ENCODE peak calls at places on chromosome 7, in eight cellular contexts. N is spleen, M is cardiac fibroblast, O is AG04449, E is AG04450, Z is cardiac muscle cell, Q is tibial nerve, X is GM10248. U is an unnamed sample.

GRCh38 chr7:105656922-105657521 is 75.7 kb upstream of the EFCAB10 start:
- DNase-seq in N (no peak), M (no peak), O (no peak), E (no peak), Z (peak; percentile 46), Q (peak; percentile 76), X (peak; percentile 75), U (peak; percentile 48)

GRCh38 chr7:150356265-150356897 is 12.2 kb upstream of the REPIN1 start:
- DNase-seq in N (no peak), M (peak; percentile 58), O (no peak), E (no peak), Z (peak; percentile 60), Q (no peak), X (peak; percentile 60), U (no peak)

GRCh38 chr7:119943932-119944600 is 328.9 kb upstream of the KCND2 start:
- DNase-seq in N (no peak), M (no peak), O (no peak), E (no peak), Z (no peak), Q (no peak), X (no peak), U (no peak)

GRCh38 chr7:68911754-68912153 is 686.5 kb upstream of the AUTS2 start:
- DNase-seq in N (no peak), M (no peak), O (no peak), E (no peak), Z (no peak), Q (no peak), X (no peak), U (no peak)

GRCh38 chr7:65301007-65301406 is 72.6 kb upstream of the ZNF92 start:
- DNase-seq in N (no peak), M (no peak), O (no peak), E (no peak), Z (no peak), Q (no peak), X (no peak), U (no peak)

GRCh38 chr7:117085769-117086463 is 132.6 kb downstream of the ST7 start:
- DNase-seq in N (no peak), M (peak; percentile 39), O (no peak), E (no peak), Z (no peak), Q (no peak), X (no peak), U (no peak)

GRCh38 chr7:155965010-155965409 is 152.7 kb upstream of the SHH start:
- DNase-seq in N (peak; percentile 54), M (no peak), O (no peak), E (no peak), Z (no peak), Q (no peak), X (no peak), U (no peak)

GRCh38 chr7:98878365-98879197 is at the start of gene TRRAP:
- DNase-seq in N (peak; percentile 95), M (peak; percentile 83), O (no peak), E (no peak), Z (peak; percentile 90), Q (peak; percentile 41), X (peak; percentile 89), U (peak; percentile 69)

GRCh38 chr7:134645935-134646334 is 718 bp upstream of the BPGM start:
- DNase-seq in N (no peak), M (peak; percentile 36), O (no peak), E (no peak), Z (peak; percentile 5), Q (no peak), X (no peak), U (no peak)

GRCh38 chr7:116021237-116021636 is 9.3 kb downstream of the TFEC start:
- DNase-seq in N (no peak), M (no peak), O (no peak), E (no peak), Z (peak; percentile 5), Q (no peak), X (no peak), U (no peak)

GRCh38 chr7:139936760-139937310 is 107.8 kb downstream of the TBXAS1 start:
- DNase-seq in N (no peak), M (peak; percentile 92), O (peak; percentile 26), E (peak; percentile 62), Z (no peak), Q (no peak), X (no peak), U (no peak)

GRCh38 chr7:132526111-132526741 is 50.0 kb downstream of the PLXNA4 start:
- DNase-seq in N (no peak), M (no peak), O (no peak), E (no peak), Z (no peak), Q (no peak), X (no peak), U (no peak)

GRCh38 chr7:117269417-117269816 is 53.4 kb downstream of the WNT2 start:
- DNase-seq in N (no peak), M (peak; percentile 74), O (peak; percentile 92), E (peak; percentile 81), Z (no peak), Q (no peak), X (no peak), U (no peak)

GRCh38 chr7:37333075-37333474 is 115.6 kb downstream of the ELMO1 start:
- DNase-seq in N (no peak), M (no peak), O (no peak), E (no peak), Z (no peak), Q (no peak), X (no peak), U (no peak)

GRCh38 chr7:26958834-26959233 is 94.4 kb upstream of the SKAP2 start:
- DNase-seq in N (no peak), M (peak; percentile 4), O (no peak), E (peak; percentile 29), Z (no peak), Q (no peak), X (no peak), U (no peak)

GRCh38 chr7:134836447-134836846 is 57.0 kb downstream of the CALD1 start:
- DNase-seq in N (no peak), M (peak; percentile 96), O (no peak), E (no peak), Z (no peak), Q (peak; percentile 73), X (no peak), U (no peak)

GRCh38 chr7:22799633-22800032 is 23.0 kb downstream of the TOMM7 start:
- DNase-seq in N (no peak), M (no peak), O (no peak), E (no peak), Z (no peak), Q (no peak), X (no peak), U (no peak)

GRCh38 chr7:108089381-108089780 is 40.8 kb downstream of the LAMB4 start:
- DNase-seq in N (no peak), M (no peak), O (no peak), E (no peak), Z (no peak), Q (no peak), X (no peak), U (no peak)

GRCh38 chr7:122546496-122546895 is 152.4 kb downstream of the RNF133 start:
- DNase-seq in N (no peak), M (peak; percentile 34), O (no peak), E (no peak), Z (no peak), Q (no peak), X (no peak), U (no peak)

GRCh38 chr7:129689995-129690581 is 78.6 kb downstream of the NRF1 start:
- DNase-seq in N (no peak), M (no peak), O (no peak), E (no peak), Z (no peak), Q (no peak), X (no peak), U (no peak)

GRCh38 chr7:133070562-133070961 is 11.3 kb downstream of the CHCHD3 start:
- DNase-seq in N (no peak), M (peak; percentile 23), O (no peak), E (no peak), Z (no peak), Q (no peak), X (no peak), U (no peak)

GRCh38 chr7:51060536-51060935 is 256.1 kb downstream of the COBL start:
- DNase-seq in N (no peak), M (no peak), O (no peak), E (no peak), Z (no peak), Q (no peak), X (no peak), U (no peak)
- TF ChIP-seq CTCF in N (no peak), M (no peak), O (no peak), E (no peak), Z (no peak), Q (no peak), X (no peak), U (peak; percentile 27)

DNA sequence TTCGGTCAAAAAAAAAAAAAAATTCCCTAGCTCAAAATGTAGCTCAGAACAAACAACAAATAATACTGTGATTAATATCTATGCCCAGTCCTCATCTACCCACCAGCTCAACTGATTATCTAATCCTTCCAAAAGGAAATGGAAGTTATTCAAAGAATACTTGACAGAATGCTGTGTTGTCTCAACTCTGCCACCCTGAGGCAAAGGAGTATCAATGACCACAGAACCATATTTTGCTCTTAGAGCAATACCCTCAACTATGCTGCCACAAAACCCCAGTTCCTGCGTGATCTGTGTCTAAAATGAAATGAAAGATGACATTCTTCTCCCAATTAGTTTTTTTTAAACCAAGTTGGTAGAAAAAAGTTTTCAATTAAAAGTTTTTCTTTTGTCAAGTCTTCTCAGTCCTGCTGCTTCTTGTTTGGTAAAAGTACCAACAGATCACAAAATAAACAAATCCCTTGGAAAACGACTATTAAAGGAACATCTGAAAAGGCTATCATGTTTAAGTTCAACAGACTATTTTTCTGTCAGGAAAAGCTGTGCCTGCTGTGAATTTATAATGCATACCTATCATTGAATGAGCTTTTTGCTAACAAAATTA is 21.6 kb downstream of the RBM28 start:
- DNase-seq in N (no peak), M (peak; percentile 67), O (no peak), E (no peak), Z (peak; percentile 25), Q (no peak), X (no peak), U (peak; percentile 18)
- TF ChIP-seq CTCF in N (no peak), M (peak; percentile 58), O (peak; percentile 44), E (peak; percentile 51), Z (peak; percentile 61), Q (no peak), X (peak; percentile 23), U (no peak)

DNA sequence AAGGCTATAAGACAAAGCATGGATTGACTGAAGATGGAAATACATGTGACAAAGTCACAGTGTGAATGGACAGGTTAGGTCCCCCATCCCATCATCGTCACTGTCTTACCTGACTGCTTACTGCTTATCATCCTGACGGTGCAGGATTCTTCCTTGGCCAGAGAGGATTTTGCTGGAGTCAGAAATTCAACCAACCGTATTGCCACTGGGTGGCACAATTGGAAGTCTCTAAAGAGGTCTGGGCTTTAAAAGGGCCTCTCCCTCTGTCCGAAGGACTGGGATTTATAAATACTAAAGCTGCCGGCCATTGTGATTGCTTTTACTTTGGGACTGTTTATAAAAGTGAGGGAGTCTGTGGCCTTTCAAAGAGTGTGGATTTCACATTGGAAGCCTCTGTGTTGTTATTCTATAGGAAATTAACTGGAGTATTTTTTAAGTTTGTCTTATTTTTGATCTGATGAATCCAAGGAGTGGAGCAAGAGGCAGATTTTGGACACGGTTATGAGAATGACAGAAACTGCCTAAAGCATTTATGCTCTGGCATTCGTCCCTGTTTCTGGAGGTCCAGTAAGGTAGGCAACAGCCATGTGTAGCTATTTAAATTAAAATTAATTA is 113.3 kb upstream of the CREB5 start:
- DNase-seq in N (no peak), M (peak; percentile 68), O (no peak), E (no peak), Z (peak; percentile 79), Q (peak; percentile 24), X (no peak), U (peak; percentile 74)
- TF ChIP-seq CTCF in N (no peak), M (peak; percentile 47), O (peak; percentile 52), E (peak; percentile 68), Z (peak; percentile 59), Q (no peak), X (no peak), U (peak; percentile 67)

GRCh38 chr7:74023037-74023436 is 4.9 kb upstream of the ELN start:
- DNase-seq in N (no peak), M (peak; percentile 63), O (no peak), E (no peak), Z (no peak), Q (peak; percentile 76), X (no peak), U (peak; percentile 48)
- TF ChIP-seq CTCF in N (no peak), M (no peak), O (no peak), E (peak; percentile 11), Z (no peak), Q (no peak), X (no peak), U (no peak)